ENCODE peak calls at places on chromosomes 5 and 9, in five cellular contexts. One of them, this sample, is unnamed.

GRCh38 chr5:144194148-144194547 is 23.5 kb downstream of the KCTD16 start:
- DNase-seq in stimulated activated naive CD8-positive, alpha-beta T cell treated with anti-CD3 and anti-CD28 coated beads, Interleukin-15, Interleukin-2, amounts not matched to agents 100 U/mL and 50 U/mL, for 24 hours: no peak
- DNase-seq in AG09309: no peak
- DNase-seq in M059J: no peak
- DNase-seq in effector memory CD4-positive, alpha-beta T cell: no peak
- DNase-seq in this sample: no peak

GRCh38 chr5:179301796-179302195 is 43.5 kb downstream of the ADAMTS2 start:
- DNase-seq in stimulated activated naive CD8-positive, alpha-beta T cell treated with anti-CD3 and anti-CD28 coated beads, Interleukin-15, Interleukin-2, amounts not matched to agents 100 U/mL and 50 U/mL, for 24 hours: no peak
- DNase-seq in AG09309: no peak
- DNase-seq in M059J: no peak
- DNase-seq in effector memory CD4-positive, alpha-beta T cell: no peak
- DNase-seq in this sample: no peak

GRCh38 chr5:69217154-69217731 is 17.4 kb upstream of the CDK7 start:
- DNase-seq in stimulated activated naive CD8-positive, alpha-beta T cell treated with anti-CD3 and anti-CD28 coated beads, Interleukin-15, Interleukin-2, amounts not matched to agents 100 U/mL and 50 U/mL, for 24 hours: no peak
- DNase-seq in AG09309: peak
- DNase-seq in M059J: no peak
- DNase-seq in effector memory CD4-positive, alpha-beta T cell: no peak
- DNase-seq in this sample: no peak

GRCh38 chr5:150517272-150518152 is 9.6 kb downstream of the NDST1 start:
- DNase-seq in stimulated activated naive CD8-positive, alpha-beta T cell treated with anti-CD3 and anti-CD28 coated beads, Interleukin-15, Interleukin-2, amounts not matched to agents 100 U/mL and 50 U/mL, for 24 hours: no peak
- DNase-seq in AG09309: peak
- DNase-seq in M059J: peak
- DNase-seq in effector memory CD4-positive, alpha-beta T cell: no peak
- DNase-seq in this sample: peak

GRCh38 chr9:134258828-134259546 is 67.3 kb upstream of the RXRA start:
- DNase-seq in stimulated activated naive CD8-positive, alpha-beta T cell treated with anti-CD3 and anti-CD28 coated beads, Interleukin-15, Interleukin-2, amounts not matched to agents 100 U/mL and 50 U/mL, for 24 hours: no peak
- DNase-seq in AG09309: no peak
- DNase-seq in M059J: no peak
- DNase-seq in effector memory CD4-positive, alpha-beta T cell: no peak
- DNase-seq in this sample: no peak

GRCh38 chr9:111352545-111352944 is 22.5 kb upstream of the OR2K2 start:
- DNase-seq in stimulated activated naive CD8-positive, alpha-beta T cell treated with anti-CD3 and anti-CD28 coated beads, Interleukin-15, Interleukin-2, amounts not matched to agents 100 U/mL and 50 U/mL, for 24 hours: no peak
- DNase-seq in AG09309: no peak
- DNase-seq in M059J: no peak
- DNase-seq in effector memory CD4-positive, alpha-beta T cell: no peak
- DNase-seq in this sample: no peak

GRCh38 chr9:130432796-130433167 is 12.0 kb upstream of the ASS1 start:
- DNase-seq in stimulated activated naive CD8-positive, alpha-beta T cell treated with anti-CD3 and anti-CD28 coated beads, Interleukin-15, Interleukin-2, amounts not matched to agents 100 U/mL and 50 U/mL, for 24 hours: no peak
- DNase-seq in AG09309: no peak
- DNase-seq in M059J: no peak
- DNase-seq in effector memory CD4-positive, alpha-beta T cell: no peak
- DNase-seq in this sample: no peak

GRCh38 chr5:7877851-7878250 is 8.9 kb downstream of the MTRR start:
- DNase-seq in stimulated activated naive CD8-positive, alpha-beta T cell treated with anti-CD3 and anti-CD28 coated beads, Interleukin-15, Interleukin-2, amounts not matched to agents 100 U/mL and 50 U/mL, for 24 hours: no peak
- DNase-seq in AG09309: no peak
- DNase-seq in M059J: peak
- DNase-seq in effector memory CD4-positive, alpha-beta T cell: no peak
- DNase-seq in this sample: no peak

GRCh38 chr5:84724683-84725082 is 340.0 kb upstream of the EDIL3 start:
- DNase-seq in stimulated activated naive CD8-positive, alpha-beta T cell treated with anti-CD3 and anti-CD28 coated beads, Interleukin-15, Interleukin-2, amounts not matched to agents 100 U/mL and 50 U/mL, for 24 hours: no peak
- DNase-seq in AG09309: no peak
- DNase-seq in M059J: peak
- DNase-seq in effector memory CD4-positive, alpha-beta T cell: no peak
- DNase-seq in this sample: peak

GRCh38 chr5:128259530-128260145 is 176.1 kb downstream of the SLC12A2 start:
- DNase-seq in stimulated activated naive CD8-positive, alpha-beta T cell treated with anti-CD3 and anti-CD28 coated beads, Interleukin-15, Interleukin-2, amounts not matched to agents 100 U/mL and 50 U/mL, for 24 hours: no peak
- DNase-seq in AG09309: no peak
- DNase-seq in M059J: no peak
- DNase-seq in effector memory CD4-positive, alpha-beta T cell: no peak
- DNase-seq in this sample: no peak

GRCh38 chr5:135545115-135545514 is 9.4 kb upstream of the NEUROG1 start:
- DNase-seq in stimulated activated naive CD8-positive, alpha-beta T cell treated with anti-CD3 and anti-CD28 coated beads, Interleukin-15, Interleukin-2, amounts not matched to agents 100 U/mL and 50 U/mL, for 24 hours: no peak
- DNase-seq in AG09309: no peak
- DNase-seq in M059J: no peak
- DNase-seq in effector memory CD4-positive, alpha-beta T cell: no peak
- DNase-seq in this sample: no peak

GRCh38 chr5:125017796-125018195 is 271.4 kb upstream of the ZNF608 start:
- DNase-seq in stimulated activated naive CD8-positive, alpha-beta T cell treated with anti-CD3 and anti-CD28 coated beads, Interleukin-15, Interleukin-2, amounts not matched to agents 100 U/mL and 50 U/mL, for 24 hours: no peak
- DNase-seq in AG09309: no peak
- DNase-seq in M059J: no peak
- DNase-seq in effector memory CD4-positive, alpha-beta T cell: no peak
- DNase-seq in this sample: no peak

GRCh38 chr9:137404971-137405584 is 17.9 kb downstream of the EXD3 start:
- DNase-seq in stimulated activated naive CD8-positive, alpha-beta T cell treated with anti-CD3 and anti-CD28 coated beads, Interleukin-15, Interleukin-2, amounts not matched to agents 100 U/mL and 50 U/mL, for 24 hours: no peak
- DNase-seq in AG09309: no peak
- DNase-seq in M059J: no peak
- DNase-seq in effector memory CD4-positive, alpha-beta T cell: no peak
- DNase-seq in this sample: no peak

GRCh38 chr5:65802820-65803219 is 80.8 kb downstream of the NLN start:
- DNase-seq in stimulated activated naive CD8-positive, alpha-beta T cell treated with anti-CD3 and anti-CD28 coated beads, Interleukin-15, Interleukin-2, amounts not matched to agents 100 U/mL and 50 U/mL, for 24 hours: no peak
- DNase-seq in AG09309: no peak
- DNase-seq in M059J: no peak
- DNase-seq in effector memory CD4-positive, alpha-beta T cell: no peak
- DNase-seq in this sample: no peak